ENCODE peak calls at places on chromosome 16, in five cellular contexts. One of them, this sample, is unnamed.

GRCh38 chr16:79104567-79104966 is 496.0 kb downstream of the MAF start:
- DNase-seq in EL: no peak
- DNase-seq in body of pancreas: no peak
- DNase-seq in heart right ventricle: no peak
- DNase-seq in RPMI8226: no peak
- DNase-seq in this sample: no peak

GRCh38 chr16:85479972-85480726 is 133.0 kb upstream of the GSE1 start:
- DNase-seq in EL: no peak
- DNase-seq in body of pancreas: peak
- DNase-seq in heart right ventricle: no peak
- DNase-seq in RPMI8226: no peak
- DNase-seq in this sample: no peak

GRCh38 chr16:63530974-63531373 is 1494.7 kb upstream of the CDH8 start:
- DNase-seq in EL: no peak
- DNase-seq in body of pancreas: no peak
- DNase-seq in heart right ventricle: peak
- DNase-seq in RPMI8226: no peak
- DNase-seq in this sample: no peak

GRCh38 chr16:15466886-15467781 is 32.7 kb downstream of the BMERB1 start:
- DNase-seq in EL: peak
- DNase-seq in body of pancreas: no peak
- DNase-seq in heart right ventricle: no peak
- DNase-seq in RPMI8226: no peak
- DNase-seq in this sample: no peak

GRCh38 chr16:66427036-66427446 is at the start of gene BEAN1:
- DNase-seq in EL: peak
- DNase-seq in body of pancreas: peak
- DNase-seq in heart right ventricle: no peak
- DNase-seq in RPMI8226: no peak
- DNase-seq in this sample: no peak

GRCh38 chr16:4087990-4088577 is 28.2 kb downstream of the ADCY9 start:
- DNase-seq in EL: no peak
- DNase-seq in body of pancreas: no peak
- DNase-seq in heart right ventricle: no peak
- DNase-seq in RPMI8226: no peak
- DNase-seq in this sample: no peak

GRCh38 chr16:87843678-87844373 is 25.5 kb downstream of the SLC7A5 start:
- DNase-seq in EL: no peak
- DNase-seq in body of pancreas: no peak
- DNase-seq in heart right ventricle: peak
- DNase-seq in RPMI8226: no peak
- DNase-seq in this sample: no peak

GRCh38 chr16:16032271-16032979 is 83.0 kb downstream of the ABCC1 start:
- DNase-seq in EL: no peak
- DNase-seq in body of pancreas: no peak
- DNase-seq in heart right ventricle: no peak
- DNase-seq in RPMI8226: no peak
- DNase-seq in this sample: peak

GRCh38 chr16:76577003-76577402 is 299.8 kb downstream of the CNTNAP4 start:
- DNase-seq in EL: no peak
- DNase-seq in body of pancreas: no peak
- DNase-seq in heart right ventricle: no peak
- DNase-seq in RPMI8226: no peak
- DNase-seq in this sample: no peak

GRCh38 chr16:23967018-23967417 is 131.2 kb downstream of the PRKCB start:
- DNase-seq in EL: no peak
- DNase-seq in body of pancreas: no peak
- DNase-seq in heart right ventricle: no peak
- DNase-seq in RPMI8226: no peak
- DNase-seq in this sample: no peak

GRCh38 chr16:84056933-84057332 is 14.3 kb upstream of the SLC38A8 start:
- DNase-seq in EL: no peak
- DNase-seq in body of pancreas: no peak
- DNase-seq in heart right ventricle: no peak
- DNase-seq in RPMI8226: no peak
- DNase-seq in this sample: no peak

GRCh38 chr16:29992371-29992967 is 2.9 kb downstream of the HIRIP3 start:
- DNase-seq in EL: peak
- DNase-seq in body of pancreas: no peak
- DNase-seq in heart right ventricle: no peak
- DNase-seq in RPMI8226: no peak
- DNase-seq in this sample: no peak

GRCh38 chr16:75130150-75130771 is 13.7 kb upstream of the LDHD start:
- DNase-seq in EL: no peak
- DNase-seq in body of pancreas: no peak
- DNase-seq in heart right ventricle: no peak
- DNase-seq in RPMI8226: no peak
- DNase-seq in this sample: no peak

GRCh38 chr16:50235581-50235980 is 30.8 kb upstream of the ADCY7 start:
- DNase-seq in EL: no peak
- DNase-seq in body of pancreas: no peak
- DNase-seq in heart right ventricle: no peak
- DNase-seq in RPMI8226: no peak
- DNase-seq in this sample: peak

GRCh38 chr16:87602005-87602790 is at the start of gene JPH3:
- DNase-seq in EL: no peak
- DNase-seq in body of pancreas: no peak
- DNase-seq in heart right ventricle: no peak
- DNase-seq in RPMI8226: no peak
- DNase-seq in this sample: no peak

GRCh38 chr16:12584488-12585233 is 219.0 kb downstream of the CPPED1 start:
- DNase-seq in EL: no peak
- DNase-seq in body of pancreas: no peak
- DNase-seq in heart right ventricle: no peak
- DNase-seq in RPMI8226: no peak
- DNase-seq in this sample: no peak

GRCh38 chr16:85068746-85069145 is 41.2 kb downstream of the KIAA0513 start:
- DNase-seq in EL: no peak
- DNase-seq in body of pancreas: no peak
- DNase-seq in heart right ventricle: no peak
- DNase-seq in RPMI8226: no peak
- DNase-seq in this sample: peak

GRCh38 chr16:88747588-88748301 is 37.3 kb downstream of the PIEZO1 start:
- DNase-seq in EL: peak
- DNase-seq in body of pancreas: peak
- DNase-seq in heart right ventricle: no peak
- DNase-seq in RPMI8226: peak
- DNase-seq in this sample: no peak

GRCh38 chr16:29674188-29674587 is 4.8 kb upstream of the QPRT start:
- DNase-seq in EL: no peak
- DNase-seq in body of pancreas: peak
- DNase-seq in heart right ventricle: peak
- DNase-seq in RPMI8226: peak
- DNase-seq in this sample: peak

GRCh38 chr16:78976212-78976611 is 624.3 kb downstream of the MAF start:
- DNase-seq in EL: no peak
- DNase-seq in body of pancreas: no peak
- DNase-seq in heart right ventricle: no peak
- DNase-seq in RPMI8226: no peak
- DNase-seq in this sample: no peak

GRCh38 chr16:82033683-82034300 is 1.3 kb upstream of the HSD17B2 start:
- DNase-seq in EL: no peak
- DNase-seq in body of pancreas: no peak
- DNase-seq in heart right ventricle: no peak
- DNase-seq in RPMI8226: no peak
- DNase-seq in this sample: no peak

GRCh38 chr16:10180771-10181163 is 1.5 kb downstream of the GRIN2A start:
- DNase-seq in EL: peak
- DNase-seq in body of pancreas: peak
- DNase-seq in heart right ventricle: peak
- DNase-seq in RPMI8226: peak
- DNase-seq in this sample: no peak

GRCh38 chr16:27461483-27462171 is 59.7 kb downstream of the IL21R start:
- DNase-seq in EL: peak
- DNase-seq in body of pancreas: no peak
- DNase-seq in heart right ventricle: no peak
- DNase-seq in RPMI8226: no peak
- DNase-seq in this sample: no peak

GRCh38 chr16:65415460-65415859 is 293.6 kb upstream of the CDH11 start:
- DNase-seq in EL: peak
- DNase-seq in body of pancreas: no peak
- DNase-seq in heart right ventricle: no peak
- DNase-seq in RPMI8226: no peak
- DNase-seq in this sample: peak

GRCh38 chr16:11759163-11759834 is 16.6 kb upstream of the TXNDC11 start:
- DNase-seq in EL: no peak
- DNase-seq in body of pancreas: peak
- DNase-seq in heart right ventricle: no peak
- DNase-seq in RPMI8226: no peak
- DNase-seq in this sample: no peak

GRCh38 chr16:88058817-88059216 is 107.6 kb downstream of the BANP start:
- DNase-seq in EL: no peak
- DNase-seq in body of pancreas: no peak
- DNase-seq in heart right ventricle: no peak
- DNase-seq in RPMI8226: no peak
- DNase-seq in this sample: no peak

GRCh38 chr16:66911112-66911511 is 7.6 kb downstream of the CDH16 start:
- DNase-seq in EL: no peak
- DNase-seq in body of pancreas: no peak
- DNase-seq in heart right ventricle: no peak
- DNase-seq in RPMI8226: no peak
- DNase-seq in this sample: no peak

GRCh38 chr16:67860589-67861398 is 12.1 kb upstream of the EDC4 start:
- DNase-seq in EL: peak
- DNase-seq in body of pancreas: no peak
- DNase-seq in heart right ventricle: no peak
- DNase-seq in RPMI8226: no peak
- DNase-seq in this sample: peak

GRCh38 chr16:1338855-1339675 is 5.6 kb downstream of the BAIAP3 start:
- DNase-seq in EL: no peak
- DNase-seq in body of pancreas: no peak
- DNase-seq in heart right ventricle: no peak
- DNase-seq in RPMI8226: peak
- DNase-seq in this sample: no peak

GRCh38 chr16:15783985-15784384 is 72.8 kb downstream of the MYH11 start:
- DNase-seq in EL: no peak
- DNase-seq in body of pancreas: no peak
- DNase-seq in heart right ventricle: no peak
- DNase-seq in RPMI8226: no peak
- DNase-seq in this sample: no peak

This sample was measured in astrocyte.